ENCODE peak calls at places on chromosomes 2 and 18, in ten cellular contexts. H, T, K, X, Q, I, W, A, Z and B are unnamed samples.

GRCh38 chr2:24163186-24163585 is 11.7 kb upstream of the FAM228A start:
- DNase-seq in H (no peak), T (no peak), K (no peak), X (peak), Q (no peak), I (no peak), W (no peak), A (no peak), Z (no peak), B (no peak)

GRCh38 chr2:169046440-169047151 is 15.5 kb upstream of the ABCB11 start:
- DNase-seq in H (no peak), T (no peak), K (no peak), X (no peak), Q (no peak), I (no peak), W (no peak), A (no peak), Z (peak), B (peak)

GRCh38 chr18:13800505-13801259 is 23.3 kb upstream of the MC5R start:
- DNase-seq in H (peak), T (peak), K (peak), X (peak), Q (peak), I (peak), W (peak), A (peak), Z (peak), B (peak)

GRCh38 chr18:24600076-24600654 is 139.7 kb downstream of the HRH4 start:
- DNase-seq in H (no peak), T (no peak), K (peak), X (peak), Q (peak), I (no peak), W (peak), A (peak), Z (peak), B (peak)

GRCh38 chr2:33433279-33434235 is 42.9 kb upstream of the RASGRP3 start:
- DNase-seq in H (no peak), T (no peak), K (no peak), X (no peak), Q (peak), I (no peak), W (no peak), A (no peak), Z (no peak), B (no peak)

GRCh38 chr2:102337012-102337411 is 18.6 kb upstream of the IL18R1 start:
- DNase-seq in H (no peak), T (no peak), K (no peak), X (no peak), Q (no peak), I (no peak), W (no peak), A (no peak), Z (peak), B (no peak)

GRCh38 chr2:119246884-119247843 is 23.5 kb downstream of the STEAP3 start:
- DNase-seq in H (no peak), T (no peak), K (no peak), X (no peak), Q (no peak), I (peak), W (no peak), A (no peak), Z (no peak), B (no peak)

GRCh38 chr2:228654707-228655106 is 473.2 kb upstream of the SPHKAP start:
- DNase-seq in H (no peak), T (no peak), K (peak), X (no peak), Q (no peak), I (no peak), W (no peak), A (no peak), Z (no peak), B (no peak)

GRCh38 chr18:12861637-12862036 is 22.4 kb downstream of the PTPN2 start:
- DNase-seq in H (no peak), T (no peak), K (no peak), X (peak), Q (no peak), I (no peak), W (no peak), A (no peak), Z (no peak), B (no peak)

GRCh38 chr18:34633368-34633767 is 76.7 kb upstream of the DTNA start:
- DNase-seq in H (no peak), T (no peak), K (no peak), X (peak), Q (no peak), I (no peak), W (no peak), A (no peak), Z (no peak), B (no peak)

GRCh38 chr18:2589345-2590060 is 18.1 kb downstream of the NDC80 start:
- DNase-seq in H (no peak), T (no peak), K (no peak), X (peak), Q (no peak), I (no peak), W (no peak), A (no peak), Z (no peak), B (no peak)

GRCh38 chr2:24827321-24828261 is 34.4 kb downstream of the CENPO start:
- DNase-seq in H (peak), T (peak), K (peak), X (peak), Q (peak), I (peak), W (peak), A (peak), Z (peak), B (peak)

GRCh38 chr2:58146707-58147106 is 94.4 kb downstream of the FANCL start:
- DNase-seq in H (peak), T (no peak), K (no peak), X (peak), Q (peak), I (no peak), W (no peak), A (no peak), Z (peak), B (peak)

GRCh38 chr18:44123743-44124142 is 556.9 kb upstream of the SETBP1 start:
- DNase-seq in H (peak), T (no peak), K (peak), X (no peak), Q (no peak), I (no peak), W (no peak), A (no peak), Z (peak), B (no peak)

GRCh38 chr18:8496186-8496585 is 113.1 kb upstream of the RAB12 start:
- DNase-seq in H (no peak), T (no peak), K (no peak), X (no peak), Q (no peak), I (no peak), W (no peak), A (no peak), Z (peak), B (no peak)

GRCh38 chr2:44652701-44653100 is 288.8 kb upstream of the SIX3 start:
- DNase-seq in H (no peak), T (no peak), K (no peak), X (peak), Q (no peak), I (no peak), W (no peak), A (no peak), Z (no peak), B (no peak)

GRCh38 chr2:212832211-212833195 is 293.9 kb upstream of the ERBB4 start:
- DNase-seq in H (no peak), T (peak), K (no peak), X (no peak), Q (no peak), I (no peak), W (no peak), A (no peak), Z (no peak), B (no peak)

GRCh38 chr18:36099311-36099710 is 29.8 kb downstream of the SLC39A6 start:
- DNase-seq in H (no peak), T (no peak), K (no peak), X (no peak), Q (no peak), I (no peak), W (no peak), A (no peak), Z (no peak), B (no peak)

GRCh38 chr2:13504808-13505207 is 788.1 kb downstream of the TRIB2 start:
- DNase-seq in H (no peak), T (no peak), K (peak), X (no peak), Q (no peak), I (no peak), W (no peak), A (no peak), Z (no peak), B (no peak)

GRCh38 chr2:223688094-223688835 is 86.1 kb upstream of the SCG2 start:
- DNase-seq in H (no peak), T (no peak), K (no peak), X (peak), Q (no peak), I (no peak), W (peak), A (no peak), Z (no peak), B (no peak)

GRCh38 chr2:171516793-171517192 is 5.5 kb upstream of the CYBRD1 start:
- DNase-seq in H (no peak), T (no peak), K (no peak), X (no peak), Q (peak), I (no peak), W (no peak), A (no peak), Z (peak), B (no peak)

GRCh38 chr18:2112435-2113045 is 458.8 kb downstream of the METTL4 start:
- DNase-seq in H (no peak), T (no peak), K (no peak), X (no peak), Q (peak), I (no peak), W (no peak), A (no peak), Z (peak), B (no peak)

GRCh38 chr18:156514-157230 is 1.7 kb upstream of the USP14 start:
- DNase-seq in H (no peak), T (no peak), K (no peak), X (no peak), Q (no peak), I (no peak), W (no peak), A (no peak), Z (no peak), B (no peak)

GRCh38 chr18:3903341-3903740 is 453.4 kb downstream of the TGIF1 start:
- DNase-seq in H (no peak), T (no peak), K (no peak), X (no peak), Q (peak), I (no peak), W (no peak), A (no peak), Z (peak), B (peak)

GRCh38 chr2:182073613-182074012 is 88.0 kb downstream of the PPP1R1C start:
- DNase-seq in H (no peak), T (no peak), K (no peak), X (no peak), Q (no peak), I (no peak), W (no peak), A (no peak), Z (no peak), B (no peak)

GRCh38 chr18:21330122-21330701 is 88.2 kb downstream of the GREB1L start:
- DNase-seq in H (peak), T (no peak), K (peak), X (peak), Q (peak), I (no peak), W (peak), A (peak), Z (peak), B (peak)

GRCh38 chr2:223306371-223306770 is 254.4 kb downstream of the KCNE4 start:
- DNase-seq in H (peak), T (no peak), K (peak), X (peak), Q (peak), I (no peak), W (no peak), A (no peak), Z (peak), B (peak)

GRCh38 chr18:70420151-70420898 is 131.5 kb downstream of the SOCS6 start:
- DNase-seq in H (no peak), T (no peak), K (no peak), X (no peak), Q (peak), I (no peak), W (no peak), A (no peak), Z (peak), B (no peak)

GRCh38 chr2:172198908-172199307 is 96.2 kb upstream of the DLX2 start:
- DNase-seq in H (no peak), T (no peak), K (no peak), X (no peak), Q (peak), I (no peak), W (no peak), A (no peak), Z (peak), B (no peak)

GRCh38 chr2:8441986-8442385 is 239.9 kb upstream of the ID2 start:
- DNase-seq in H (no peak), T (no peak), K (peak), X (no peak), Q (no peak), I (peak), W (no peak), A (no peak), Z (no peak), B (no peak)

GRCh38 chr2:69911985-69912563 is 2.8 kb upstream of the MXD1 start:
- DNase-seq in H (no peak), T (no peak), K (peak), X (peak), Q (peak), I (no peak), W (peak), A (peak), Z (peak), B (peak)

GRCh38 chr2:11473604-11474440 is 7.9 kb upstream of the E2F6 start:
- DNase-seq in H (no peak), T (no peak), K (no peak), X (peak), Q (no peak), I (no peak), W (no peak), A (no peak), Z (peak), B (no peak)

GRCh38 chr18:78528437-78529228 is 451.0 kb upstream of the SALL3 start:
- DNase-seq in H (no peak), T (no peak), K (no peak), X (peak), Q (no peak), I (no peak), W (no peak), A (no peak), Z (no peak), B (peak)

GRCh38 chr2:159760321-159760720 is 37.7 kb downstream of the CD302 start:
- DNase-seq in H (no peak), T (no peak), K (no peak), X (no peak), Q (no peak), I (no peak), W (no peak), A (no peak), Z (no peak), B (no peak)

GRCh38 chr2:112644155-112644932 is 1.4 kb upstream of the SLC20A1 start:
- DNase-seq in H (peak), T (no peak), K (no peak), X (no peak), Q (peak), I (no peak), W (peak), A (peak), Z (peak), B (peak)

GRCh38 chr2:53543083-53543482 is 224.5 kb upstream of the CHAC2 start:
- DNase-seq in H (no peak), T (no peak), K (no peak), X (no peak), Q (no peak), I (no peak), W (no peak), A (no peak), Z (no peak), B (no peak)

GRCh38 chr2:170258382-170258781 is 80.4 kb downstream of the MYO3B start:
- DNase-seq in H (no peak), T (no peak), K (no peak), X (no peak), Q (peak), I (no peak), W (no peak), A (no peak), Z (peak), B (no peak)

GRCh38 chr2:70523996-70524965 is 29.3 kb downstream of the TGFA start:
- DNase-seq in H (peak), T (no peak), K (no peak), X (no peak), Q (peak), I (no peak), W (no peak), A (no peak), Z (peak), B (peak)

GRCh38 chr18:51486735-51487366 is 289.4 kb upstream of the MEX3C start:
- DNase-seq in H (no peak), T (no peak), K (no peak), X (no peak), Q (no peak), I (no peak), W (no peak), A (no peak), Z (no peak), B (no peak)